ENCODE peak calls at places on chromosome 13, in ten cellular contexts. T, X, Y, N, F, K, O, V, U and G are unnamed samples.

GRCh38 chr13:24085662-24086061 is 74.9 kb upstream of the SPATA13 start:
- DNase-seq in T (no peak), V (no peak), Y (no peak), U (no peak), X (no peak), F (no peak), N (no peak), K (peak), O (no peak), G (no peak)

GRCh38 chr13:102846261-102847015 is 606 bp downstream of the ERCC5 start:
- DNase-seq in X (peak), F (no peak), O (peak), K (peak), N (peak), Y (peak), V (peak), T (peak), U (no peak), G (peak)

GRCh38 chr13:50081106-50081898 is 66.1 kb downstream of the KCNRG start:
- DNase-seq in U (no peak), X (peak), T (peak), F (no peak), K (peak), O (peak), V (peak), N (peak), Y (no peak), G (peak)

GRCh38 chr13:95128045-95128643 is 173.1 kb downstream of the ABCC4 start:
- DNase-seq in X (no peak), N (no peak), V (peak), T (no peak), Y (no peak), O (no peak), F (no peak), U (no peak), K (peak), G (no peak)

GRCh38 chr13:100440756-100441421 is 147.7 kb downstream of the GGACT start:
- DNase-seq in T (no peak), O (no peak), X (no peak), F (no peak), U (no peak), K (no peak), N (no peak), Y (no peak), V (no peak), G (no peak)

GRCh38 chr13:43304945-43305344 is 281.6 kb downstream of the DNAJC15 start:
- DNase-seq in T (no peak), X (no peak), Y (no peak), K (no peak), V (no peak), N (peak), F (no peak), O (no peak), U (no peak), G (no peak)

GRCh38 chr13:113058988-113059850 is 46.4 kb upstream of the F7 start:
- DNase-seq in U (no peak), N (no peak), X (no peak), V (no peak), F (no peak), K (no peak), O (peak), Y (no peak), T (no peak), G (no peak)

GRCh38 chr13:94251801-94252200 is 227.7 kb downstream of the DCT start:
- DNase-seq in U (no peak), K (peak), Y (no peak), N (no peak), V (no peak), F (no peak), T (peak), O (no peak), X (no peak), G (no peak)

GRCh38 chr13:89029062-89029461 is 1357.9 kb downstream of the SLITRK5 start:
- DNase-seq in F (no peak), T (no peak), O (no peak), K (no peak), X (no peak), V (no peak), Y (no peak), N (no peak), U (no peak), G (no peak)

GRCh38 chr13:80235559-80236296 is 105.2 kb downstream of the SPRY2 start:
- DNase-seq in T (no peak), F (no peak), U (no peak), O (no peak), V (no peak), X (no peak), N (no peak), K (peak), Y (no peak), G (no peak)

GRCh38 chr13:49307365-49307764 is 59.6 kb downstream of the CDADC1 start:
- DNase-seq in U (no peak), K (peak), X (no peak), N (no peak), Y (no peak), O (peak), T (peak), F (no peak), V (no peak), G (no peak)

GRCh38 chr13:27476943-27477681 is 26.7 kb upstream of the MTIF3 start:
- DNase-seq in N (no peak), V (no peak), F (no peak), T (no peak), Y (no peak), X (no peak), U (no peak), O (no peak), K (peak), G (no peak)

GRCh38 chr13:71303144-71303543 is 563.9 kb downstream of the DACH1 start:
- DNase-seq in T (no peak), O (no peak), X (no peak), V (no peak), N (peak), K (no peak), F (no peak), Y (no peak), U (no peak), G (no peak)

GRCh38 chr13:73228546-73228945 is 169.7 kb downstream of the KLF5 start:
- DNase-seq in X (no peak), K (no peak), F (no peak), T (no peak), Y (no peak), U (no peak), V (no peak), N (no peak), O (no peak), G (no peak)

GRCh38 chr13:33678084-33678483 is 139.9 kb upstream of the RFC3 start:
- DNase-seq in X (no peak), N (no peak), Y (no peak), T (no peak), K (no peak), V (no peak), U (no peak), F (no peak), O (no peak), G (no peak)

GRCh38 chr13:30453727-30454126 is 12.0 kb downstream of the HMGB1 start:
- DNase-seq in F (no peak), U (no peak), T (no peak), V (no peak), N (no peak), Y (no peak), O (no peak), K (no peak), X (no peak), G (no peak)

GRCh38 chr13:80858131-80858530 is 517.2 kb upstream of the SPRY2 start:
- DNase-seq in V (peak), T (no peak), N (no peak), X (no peak), Y (no peak), F (no peak), K (no peak), O (no peak), U (no peak), G (no peak)

GRCh38 chr13:113001251-113002140 is 32.5 kb downstream of the MCF2L start:
- DNase-seq in O (no peak), Y (no peak), X (peak), K (peak), N (peak), U (no peak), V (peak), F (no peak), T (no peak), G (peak)

GRCh38 chr13:20824762-20825161 is 51.0 kb upstream of the EEF1AKMT1 start:
- DNase-seq in U (no peak), F (no peak), N (no peak), K (no peak), Y (no peak), T (no peak), X (no peak), V (no peak), O (no peak), G (no peak)

GRCh38 chr13:21203132-21203531 is 26.7 kb downstream of the MRPL57 start:
- DNase-seq in O (no peak), N (no peak), V (no peak), F (no peak), U (no peak), T (no peak), X (no peak), Y (no peak), K (no peak), G (no peak)

GRCh38 chr13:44437356-44438233 is 64.0 kb downstream of the SERP2 start:
- DNase-seq in X (no peak), U (no peak), O (no peak), Y (no peak), K (no peak), V (peak), T (no peak), F (no peak), N (peak), G (no peak)

GRCh38 chr13:113002206-113002821 is 33.3 kb downstream of the MCF2L start:
- DNase-seq in U (no peak), F (peak), V (peak), Y (no peak), T (no peak), O (no peak), N (peak), X (no peak), K (no peak), G (peak)

GRCh38 chr13:93771782-93772181 is 545.2 kb downstream of the GPC6 start:
- DNase-seq in K (no peak), Y (no peak), X (no peak), T (no peak), U (no peak), N (no peak), F (no peak), V (no peak), O (no peak), G (no peak)

GRCh38 chr13:73088332-73088935 is 29.6 kb downstream of the KLF5 start:
- DNase-seq in Y (no peak), O (no peak), N (no peak), V (no peak), U (no peak), T (no peak), F (no peak), K (no peak), X (no peak), G (no peak)

GRCh38 chr13:87953381-87953780 is 282.2 kb downstream of the SLITRK5 start:
- DNase-seq in X (no peak), Y (no peak), O (no peak), N (no peak), K (no peak), T (no peak), U (no peak), V (no peak), F (no peak), G (no peak)

GRCh38 chr13:94329754-94330551 is 149.5 kb downstream of the DCT start:
- DNase-seq in V (no peak), X (no peak), Y (no peak), K (peak), U (no peak), F (no peak), T (no peak), O (no peak), N (no peak), G (no peak)

GRCh38 chr13:100876044-100876403 is 201.4 kb upstream of the TMTC4 start:
- DNase-seq in Y (no peak), V (no peak), T (no peak), O (no peak), X (no peak), U (no peak), N (no peak), F (no peak), K (no peak), G (no peak)

GRCh38 chr13:113785051-113786010 is 26.3 kb downstream of the TMEM255B start:
- DNase-seq in X (no peak), Y (peak), V (no peak), T (no peak), O (no peak), N (peak), U (no peak), F (no peak), K (no peak), G (no peak)

GRCh38 chr13:52921194-52921593 is 72.8 kb upstream of the PCDH8 start:
- DNase-seq in O (no peak), F (no peak), K (peak), N (no peak), T (no peak), X (no peak), Y (no peak), V (no peak), U (no peak), G (no peak)

GRCh38 chr13:83773961-83774360 is 108.3 kb downstream of the SLITRK1 start:
- DNase-seq in O (no peak), T (no peak), N (no peak), U (no peak), V (no peak), K (no peak), Y (no peak), X (no peak), F (no peak), G (no peak)

GRCh38 chr13:42992585-42993122 is 613 bp upstream of the EPSTI1 start:
- DNase-seq in V (no peak), X (no peak), K (no peak), U (no peak), T (no peak), O (no peak), N (no peak), F (no peak), Y (no peak), G (no peak)

GRCh38 chr13:41075034-41075433 is 13.7 kb downstream of the WBP4 start:
- DNase-seq in K (peak), N (no peak), O (no peak), U (no peak), Y (no peak), V (peak), T (no peak), F (no peak), X (no peak), G (no peak)

GRCh38 chr13:95243207-95243606 is 58.0 kb downstream of the ABCC4 start:
- DNase-seq in Y (no peak), K (no peak), N (no peak), T (no peak), X (no peak), U (no peak), O (no peak), V (no peak), F (no peak), G (no peak)

GRCh38 chr13:49071341-49071937 is 95.7 kb downstream of the FNDC3A start:
- DNase-seq in V (no peak), O (no peak), U (no peak), Y (no peak), X (no peak), N (no peak), T (no peak), F (no peak), K (no peak), G (no peak)

GRCh38 chr13:98984983-98985382 is 7.1 kb upstream of the DOCK9 start:
- DNase-seq in U (no peak), Y (no peak), F (no peak), N (no peak), T (no peak), V (peak), O (no peak), X (no peak), K (no peak), G (no peak)
- TF ChIP-seq CTCF in U (no peak), Y (no peak), F (no peak), N (no peak), T (no peak), V (no peak), O (no peak), X (no peak), K (no peak), G (no peak)

GRCh38 chr13:60484865-60485264 is 87.8 kb downstream of the TDRD3 start:
- DNase-seq in F (no peak), Y (no peak), T (no peak), V (no peak), U (no peak), N (no peak), O (no peak), K (no peak), X (no peak), G (no peak)
- H3K4me3 ChIP-seq in F (no peak), Y (no peak), T (no peak), V (no peak), U (no peak), N (no peak), O (no peak), K (no peak), X (no peak), G (no peak)

GRCh38 chr13:51663980-51664957 is 80.0 kb downstream of the WDFY2 start:
- DNase-seq in F (no peak), O (no peak), T (no peak), K (no peak), U (no peak), N (no peak), X (no peak), Y (no peak), V (no peak), G (no peak)
- H3K27ac ChIP-seq in F (no peak), O (no peak), T (no peak), K (no peak), U (peak), N (no peak), X (no peak), Y (no peak), V (no peak), G (no peak)

GRCh38 chr13:90420683-90421082 is 926.8 kb upstream of the MIR17HG start:
- DNase-seq in X (no peak), F (no peak), K (no peak), O (no peak), Y (no peak), N (no peak), T (no peak), V (no peak), U (no peak), G (no peak)
- TF ChIP-seq CTCF in X (no peak), F (no peak), K (no peak), O (no peak), Y (no peak), N (peak), T (no peak), V (no peak), U (no peak), G (peak)

GRCh38 chr13:46679369-46680180 is 117.4 kb downstream of the ESD start:
- DNase-seq in F (no peak), N (no peak), T (no peak), X (no peak), O (no peak), U (no peak), V (peak), Y (no peak), K (no peak), G (no peak)
- H3K4me3 ChIP-seq in F (no peak), N (no peak), T (peak), X (no peak), O (peak), U (peak), V (no peak), Y (no peak), K (no peak), G (no peak)